ENCODE peak calls at places on chromosomes 16 and 17, in ten cellular contexts. M is RWPE1, R is IMR-90, P is GM10248, S is endothelial cell, Q is AG09319, D is psoas muscle, N is GM06990, A is colonic mucosa, X is D721Med. L is an unnamed sample.

GRCh38 chr17:1583569-1583968 is 21.0 kb upstream of the PITPNA start:
- DNase-seq in M (no peak), R (no peak), P (no peak), S (no peak), Q (no peak), D (no peak), N (no peak), A (no peak), X (no peak), L (no peak)

GRCh38 chr16:58030136-58030840 is 4.7 kb downstream of the MMP15 start:
- DNase-seq in M (no peak), R (no peak), P (no peak), S (no peak), Q (no peak), D (no peak), N (no peak), A (no peak), X (no peak), L (no peak)

GRCh38 chr17:7011942-7012254 is 526 bp upstream of the RNASEK start:
- DNase-seq in M (no peak), R (no peak), P (no peak), S (no peak), Q (no peak), D (no peak), N (no peak), A (no peak), X (no peak), L (no peak)

GRCh38 chr17:36008998-36009665 is 7.8 kb upstream of the CCL15 start:
- DNase-seq in M (no peak), R (peak), P (no peak), S (no peak), Q (no peak), D (no peak), N (peak), A (peak), X (no peak), L (no peak)

GRCh38 chr16:89826531-89827382 is 1.5 kb upstream of the SPIRE2 start:
- DNase-seq in M (no peak), R (no peak), P (no peak), S (no peak), Q (no peak), D (no peak), N (no peak), A (no peak), X (no peak), L (no peak)

GRCh38 chr16:74521691-74522090 is 85.2 kb downstream of the GLG1 start:
- DNase-seq in M (no peak), R (peak), P (no peak), S (no peak), Q (no peak), D (no peak), N (no peak), A (no peak), X (no peak), L (no peak)

GRCh38 chr17:28747046-28747691 is 3.4 kb downstream of the TRAF4 start:
- DNase-seq in M (no peak), R (no peak), P (no peak), S (no peak), Q (no peak), D (peak), N (no peak), A (peak), X (no peak), L (no peak)

GRCh38 chr17:39487946-39488345 is 26.7 kb downstream of the CDK12 start:
- DNase-seq in M (no peak), R (peak), P (no peak), S (no peak), Q (no peak), D (no peak), N (no peak), A (no peak), X (no peak), L (no peak)

GRCh38 chr17:80419255-80419654 is 4.3 kb downstream of the ENDOV start:
- DNase-seq in M (no peak), R (no peak), P (no peak), S (no peak), Q (no peak), D (no peak), N (no peak), A (no peak), X (no peak), L (no peak)

GRCh38 chr16:65889533-65889966 is 476.9 kb upstream of the CDH5 start:
- DNase-seq in M (peak), R (peak), P (no peak), S (no peak), Q (no peak), D (no peak), N (no peak), A (no peak), X (no peak), L (no peak)

GRCh38 chr16:54193656-54194007 is 93.0 kb downstream of the IRX3 start:
- DNase-seq in M (peak), R (peak), P (peak), S (peak), Q (peak), D (peak), N (peak), A (peak), X (peak), L (peak)

GRCh38 chr17:2259769-2260536 is 43.6 kb downstream of the SMG6 start:
- DNase-seq in M (no peak), R (peak), P (peak), S (no peak), Q (no peak), D (no peak), N (peak), A (no peak), X (no peak), L (no peak)

DNA sequence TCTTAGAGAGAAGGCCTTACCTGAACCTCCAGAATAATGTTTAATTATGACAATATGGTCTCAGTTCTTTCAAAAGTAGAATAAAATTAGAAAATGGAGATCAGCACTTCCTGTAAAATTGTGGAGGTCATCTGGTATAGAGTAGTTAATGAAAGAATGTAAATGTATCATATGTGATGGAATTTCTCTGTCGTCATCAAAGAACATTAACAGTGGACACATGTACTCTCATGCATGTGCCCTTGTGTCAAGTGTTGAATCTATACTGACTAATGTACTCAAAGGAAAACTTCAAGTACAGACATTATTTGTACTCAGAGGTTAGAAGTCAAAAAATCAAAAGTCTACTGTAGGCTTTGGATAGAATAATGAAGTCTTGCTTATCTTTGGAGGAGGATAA is 129.2 kb upstream of the MYOCD start:
- DNase-seq in M (no peak), R (peak), P (no peak), S (no peak), Q (no peak), D (no peak), N (no peak), A (no peak), X (no peak), L (no peak)
- TF ChIP-seq CTCF in M (no peak), R (no peak), P (no peak), S (no peak), Q (no peak), D (no peak), N (no peak), A (no peak), X (no peak), L (no peak)

GRCh38 chr17:50266384-50267073 is 7.7 kb upstream of the TMEM92 start:
- DNase-seq in M (no peak), R (peak), P (no peak), S (no peak), Q (peak), D (no peak), N (no peak), A (peak), X (no peak), L (no peak)
- TF ChIP-seq CTCF in M (no peak), R (peak), P (no peak), S (no peak), Q (peak), D (no peak), N (no peak), A (no peak), X (no peak), L (no peak)

GRCh38 chr17:14119546-14119945 is 50.2 kb downstream of the COX10 start:
- DNase-seq in M (no peak), R (no peak), P (no peak), S (no peak), Q (no peak), D (no peak), N (no peak), A (no peak), X (no peak), L (no peak)
- TF ChIP-seq CTCF in M (no peak), R (no peak), P (no peak), S (no peak), Q (no peak), D (no peak), N (no peak), A (no peak), X (no peak), L (no peak)

GRCh38 chr17:55825213-55825612 is 74.4 kb downstream of the PCTP start:
- DNase-seq in M (peak), R (no peak), P (no peak), S (no peak), Q (no peak), D (no peak), N (no peak), A (no peak), X (no peak), L (no peak)

GRCh38 chr17:55830699-55831098 is 79.8 kb downstream of the PCTP start:
- DNase-seq in M (no peak), R (no peak), P (no peak), S (no peak), Q (no peak), D (no peak), N (no peak), A (no peak), X (no peak), L (no peak)

GRCh38 chr17:55833311-55833710 is 82.5 kb downstream of the PCTP start:
- DNase-seq in M (no peak), R (no peak), P (no peak), S (no peak), Q (no peak), D (no peak), N (no peak), A (no peak), X (no peak), L (no peak)

GRCh38 chr17:55830210-55830609 is 79.4 kb downstream of the PCTP start:
- DNase-seq in M (no peak), R (no peak), P (no peak), S (no peak), Q (no peak), D (no peak), N (no peak), A (no peak), X (no peak), L (no peak)
- TF ChIP-seq CTCF in M (no peak), R (no peak), P (no peak), S (no peak), Q (no peak), D (no peak), N (no peak), A (no peak), X (no peak), L (no peak)

GRCh38 chr17:57892820-57893595 is 43.2 kb upstream of the MRPS23 start:
- DNase-seq in M (peak), R (peak), P (no peak), S (no peak), Q (peak), D (peak), N (peak), A (peak), X (no peak), L (peak)
- TF ChIP-seq CTCF in M (no peak), R (no peak), P (no peak), S (peak), Q (no peak), D (no peak), N (no peak), A (peak), X (no peak), L (peak)

DNA sequence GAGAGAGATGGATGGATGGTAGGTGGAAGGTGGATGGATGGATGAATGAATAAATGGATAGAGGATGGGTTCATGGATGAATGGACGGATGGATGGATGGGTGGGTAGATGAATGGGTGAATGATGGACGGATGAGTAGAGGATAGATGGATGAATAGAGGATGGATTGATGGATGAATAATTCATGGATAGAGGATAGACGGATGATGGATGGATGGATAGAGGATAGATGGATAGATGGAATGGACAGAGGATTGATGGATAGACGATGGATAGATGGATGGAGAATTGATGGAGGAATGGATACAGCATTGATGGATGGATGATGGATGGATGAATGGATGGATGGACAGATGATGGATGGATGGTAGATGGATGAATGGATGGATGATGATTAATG is 91.7 kb downstream of the MYH11 start:
- DNase-seq in M (no peak), R (no peak), P (no peak), S (no peak), Q (no peak), D (no peak), N (no peak), A (no peak), X (no peak), L (no peak)
- TF ChIP-seq CTCF in M (no peak), R (no peak), P (no peak), S (no peak), Q (no peak), D (no peak), N (no peak), A (no peak), X (no peak), L (no peak)

L was measured in nephron progenitor cell.